ENCODE peak calls at places on chromosomes 12 and 14, in eight cellular contexts. P, H, F, K, V, J, I and X are unnamed samples.

GRCh38 chr14:58752280-58752679 is 114.5 kb downstream of the DACT1 start:
- DNase-seq in P (no peak), H (peak), F (no peak), K (no peak), V (no peak), J (no peak), I (no peak), X (no peak)

GRCh38 chr12:52445876-52446275 is 6.1 kb downstream of the KRT6B start:
- DNase-seq in P (no peak), H (no peak), F (no peak), K (no peak), V (no peak), J (no peak), I (no peak), X (no peak)

GRCh38 chr14:67522270-67522669 is 10.8 kb upstream of the PLEKHH1 start:
- DNase-seq in P (no peak), H (no peak), F (no peak), K (no peak), V (no peak), J (no peak), I (no peak), X (no peak)

GRCh38 chr12:8034802-8035201 is 2.3 kb downstream of the FOXJ2 start:
- DNase-seq in P (no peak), H (no peak), F (no peak), K (no peak), V (peak), J (no peak), I (no peak), X (no peak)

GRCh38 chr12:68564166-68564565 is 46.5 kb upstream of the RAP1B start:
- DNase-seq in P (no peak), H (no peak), F (no peak), K (no peak), V (no peak), J (no peak), I (no peak), X (no peak)

GRCh38 chr12:50862316-50862715 is 19.6 kb downstream of the TMPRSS12 start:
- DNase-seq in P (no peak), H (peak), F (no peak), K (peak), V (peak), J (peak), I (no peak), X (peak)

GRCh38 chr14:89415139-89415538 is 1.9 kb downstream of the FOXN3 start:
- DNase-seq in P (no peak), H (peak), F (no peak), K (no peak), V (no peak), J (no peak), I (no peak), X (no peak)

GRCh38 chr12:117727301-117727700 is 241.5 kb downstream of the KSR2 start:
- DNase-seq in P (no peak), H (no peak), F (no peak), K (no peak), V (no peak), J (no peak), I (no peak), X (no peak)

GRCh38 chr12:108532061-108532848 is 17.2 kb downstream of the FICD start:
- DNase-seq in P (no peak), H (no peak), F (no peak), K (no peak), V (no peak), J (no peak), I (no peak), X (peak)

GRCh38 chr12:122874081-122874480 is 21.8 kb downstream of the VPS37B start:
- DNase-seq in P (no peak), H (no peak), F (no peak), K (no peak), V (no peak), J (no peak), I (no peak), X (no peak)

GRCh38 chr12:41067941-41068645 is 120.0 kb upstream of the PDZRN4 start:
- DNase-seq in P (no peak), H (no peak), F (no peak), K (no peak), V (no peak), J (no peak), I (no peak), X (no peak)

GRCh38 chr12:67693895-67694294 is 45.4 kb downstream of the DYRK2 start:
- DNase-seq in P (no peak), H (no peak), F (no peak), K (no peak), V (no peak), J (no peak), I (no peak), X (no peak)

GRCh38 chr12:131618303-131618658 is 92.6 kb upstream of the SFSWAP start:
- DNase-seq in P (no peak), H (no peak), F (no peak), K (no peak), V (peak), J (peak), I (no peak), X (no peak)

GRCh38 chr14:51006781-51007211 is 62.5 kb upstream of the PYGL start:
- DNase-seq in P (no peak), H (peak), F (peak), K (no peak), V (peak), J (peak), I (peak), X (no peak)

GRCh38 chr14:30214456-30215090 is 286.9 kb upstream of the PRKD1 start:
- DNase-seq in P (peak), H (peak), F (no peak), K (no peak), V (peak), J (peak), I (no peak), X (peak)

GRCh38 chr12:401235-402126 is at the start of gene CCDC77:
- DNase-seq in P (peak), H (peak), F (peak), K (peak), V (peak), J (peak), I (peak), X (peak)
- TF ChIP-seq CTCF in P (no peak), H (peak), F (peak), K (peak), V (no peak), J (peak), I (no peak), X (peak)

DNA sequence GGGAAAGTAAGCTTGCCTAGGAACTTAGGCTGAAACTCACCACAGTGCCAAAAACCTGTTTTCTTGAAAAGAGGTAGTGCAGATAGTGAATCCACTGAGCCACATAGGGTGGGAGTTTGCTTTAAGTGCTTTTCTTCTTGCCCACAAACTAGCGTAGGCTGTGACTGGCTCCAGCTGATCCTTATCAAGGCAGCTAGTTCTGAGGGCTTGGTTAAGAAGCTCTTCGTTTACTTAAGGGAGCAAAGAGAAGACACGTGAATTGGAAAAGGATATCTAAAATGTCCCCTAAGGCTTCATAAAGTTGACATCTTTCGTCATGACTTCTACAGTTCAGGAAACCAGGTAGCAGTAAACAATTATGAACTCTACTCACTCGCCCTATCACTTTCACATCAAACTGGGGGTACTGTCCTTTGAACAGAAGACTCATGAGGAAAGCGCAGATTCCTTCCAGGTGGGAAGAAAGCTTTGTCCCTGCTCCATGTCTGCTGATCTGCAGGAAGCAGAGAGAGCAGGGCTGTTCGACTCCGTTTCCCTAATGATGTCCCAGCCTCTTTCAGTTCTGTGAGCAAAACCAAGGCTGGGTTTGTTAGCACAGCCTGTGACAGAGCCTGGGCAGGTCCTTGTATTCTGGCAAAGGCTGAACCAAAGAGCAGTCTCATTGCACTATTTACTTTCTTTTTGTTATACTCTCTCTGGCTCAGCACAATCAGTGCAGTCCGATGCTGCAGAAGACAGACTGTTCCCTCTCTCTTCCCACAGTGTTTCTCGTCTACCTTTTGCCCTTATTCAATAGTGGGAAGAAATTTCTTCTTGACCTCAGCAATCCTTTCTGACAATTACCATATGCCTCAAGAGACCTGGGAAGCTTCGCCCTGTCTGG is 93.5 kb upstream of the ETV6 start:
- DNase-seq in P (no peak), H (no peak), F (no peak), K (no peak), V (no peak), J (no peak), I (no peak), X (no peak)
- H3K4me3 ChIP-seq in P (no peak), H (no peak), F (no peak), K (peak), V (peak), J (no peak), I (peak), X (peak)

DNA sequence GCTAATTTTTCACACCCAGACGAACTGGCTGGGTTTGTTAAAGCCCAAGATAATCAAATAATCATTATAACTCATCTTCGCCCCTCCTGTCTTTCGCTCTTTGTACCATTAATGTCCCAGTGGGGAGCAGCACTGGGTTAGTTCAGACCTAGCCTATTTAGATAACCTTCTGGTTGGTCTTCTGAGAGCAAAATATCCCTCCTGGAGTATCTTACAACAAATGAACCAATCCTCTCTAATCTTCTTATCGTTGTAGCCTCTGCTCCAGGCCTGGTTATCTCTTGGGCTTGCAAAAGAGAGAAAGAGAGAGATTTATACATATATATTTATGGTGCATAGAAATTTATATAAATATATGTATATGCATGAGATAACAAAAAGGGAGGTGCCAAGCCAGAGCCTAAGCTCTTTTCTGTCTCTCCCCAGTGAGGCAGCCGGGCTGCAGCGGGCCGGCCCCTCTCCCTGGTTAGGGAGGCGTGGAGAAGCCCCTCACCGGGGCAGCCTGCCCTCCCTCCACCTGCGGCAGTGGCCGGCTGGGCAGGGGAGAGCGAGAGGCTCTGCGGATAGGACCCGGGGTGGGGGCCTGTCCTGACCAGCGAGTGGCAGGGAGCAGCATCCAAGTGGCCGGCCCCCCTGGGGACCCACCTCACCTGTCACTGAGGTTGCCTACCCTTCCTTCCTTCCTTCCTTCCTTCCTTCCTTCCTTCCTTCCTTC is 202.0 kb upstream of the LHX5 start:
- DNase-seq in P (no peak), H (no peak), F (peak), K (no peak), V (no peak), J (no peak), I (no peak), X (no peak)
- TF ChIP-seq CTCF in P (no peak), H (no peak), F (no peak), K (no peak), V (no peak), J (no peak), I (no peak), X (no peak)

DNA sequence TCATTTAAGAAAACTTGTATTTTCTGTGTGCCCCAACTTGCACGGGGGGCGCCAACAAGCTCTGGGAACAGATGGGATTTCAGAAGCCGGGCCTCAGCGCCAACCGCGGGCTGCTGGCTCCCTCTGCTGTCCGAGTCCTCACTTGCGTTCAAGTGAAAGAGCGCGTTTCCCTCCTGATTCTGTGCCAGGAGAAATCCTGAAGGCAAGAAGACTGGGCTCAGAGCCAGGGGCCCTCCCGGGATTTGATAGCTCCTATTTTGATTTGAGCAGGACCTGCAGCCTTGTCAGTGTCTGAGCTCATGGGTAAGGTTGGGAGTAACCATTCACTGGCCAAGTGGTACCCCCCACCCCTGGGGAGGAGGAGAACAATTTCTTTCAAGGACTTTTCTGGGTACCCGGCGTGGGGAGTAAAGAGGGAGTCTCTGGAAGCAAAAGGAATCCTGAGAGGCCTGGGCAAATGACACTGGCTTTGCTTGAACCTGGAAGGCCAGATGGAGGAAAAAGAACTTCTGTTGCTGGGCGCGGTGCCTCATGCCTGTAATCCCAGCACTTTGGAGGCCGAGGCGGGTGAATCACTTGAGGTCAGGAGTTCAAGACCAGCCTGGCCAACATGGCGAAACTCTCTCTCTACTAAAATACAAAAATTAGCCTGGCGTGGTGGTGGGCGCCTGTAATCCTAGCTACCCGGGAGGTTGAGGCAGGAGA is 179.0 kb upstream of the RGS6 start:
- DNase-seq in P (peak), H (peak), F (peak), K (peak), V (peak), J (peak), I (peak), X (peak)
- H3K4me3 ChIP-seq in P (no peak), H (no peak), F (no peak), K (no peak), V (peak), J (peak), I (peak), X (peak)

DNA sequence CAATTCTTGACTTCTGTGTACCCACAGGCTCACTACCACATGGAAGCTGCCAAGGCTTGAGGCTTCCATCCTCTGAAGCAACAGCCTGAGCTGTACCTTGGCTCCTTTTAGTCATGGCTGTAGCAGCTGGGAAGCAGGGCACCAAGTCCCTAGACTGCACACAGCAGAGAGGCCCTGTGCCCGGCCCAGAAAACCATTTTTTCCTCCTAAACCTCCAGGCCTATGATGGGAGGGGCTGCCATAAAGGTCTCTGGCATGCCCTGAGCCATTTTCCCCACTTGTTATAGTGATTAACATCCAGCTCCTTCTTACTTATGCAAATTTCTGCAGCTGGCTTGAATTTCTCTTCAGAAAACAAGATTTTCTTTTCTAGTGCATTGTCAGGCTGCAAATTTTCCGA is 121.8 kb downstream of the RPS6KA5 start:
- DNase-seq in P (no peak), H (no peak), F (no peak), K (no peak), V (no peak), J (no peak), I (no peak), X (no peak)
- TF ChIP-seq CTCF in P (no peak), H (no peak), F (no peak), K (no peak), V (no peak), J (no peak), I (no peak), X (no peak)